ENCODE peak calls at places on chromosomes 7 and 10, in eight cellular contexts. One of them, this sample, is unnamed. For H3K9me3, the result is how much of the 10 kb centered on the place peaks cover.

GRCh38 chr10:91415816-91416215 is 5.7 kb downstream of the HECTD2 start:
- DNase-seq in stomach: no peak
- DNase-seq in transverse colon: no peak
- DNase-seq in HepG2: no peak
- DNase-seq in GM12878: no peak
- DNase-seq in ovary: no peak
- DNase-seq in A549: no peak
- DNase-seq in tibial nerve: no peak
- DNase-seq in this sample: no peak

GRCh38 chr10:5956146-5956914 is 21.0 kb downstream of the IL15RA start:
- DNase-seq in transverse colon: no peak
- DNase-seq in HepG2: no peak
- DNase-seq in ovary: no peak
- DNase-seq in GM12878: no peak
- DNase-seq in A549: no peak
- DNase-seq in stomach: no peak
- DNase-seq in tibial nerve: no peak
- DNase-seq in this sample: peak

GRCh38 chr7:77501165-77501515 is 36.0 kb upstream of the PTPN12 start:
- DNase-seq in HepG2: no peak
- DNase-seq in transverse colon: no peak
- DNase-seq in GM12878: no peak
- DNase-seq in A549: no peak
- DNase-seq in ovary: no peak
- DNase-seq in tibial nerve: no peak
- DNase-seq in stomach: no peak
- DNase-seq in this sample: no peak

GRCh38 chr7:53095731-53096501 is 60.5 kb downstream of the POM121L12 start:
- DNase-seq in tibial nerve: no peak
- DNase-seq in HepG2: no peak
- DNase-seq in stomach: no peak
- DNase-seq in GM12878: no peak
- DNase-seq in A549: no peak
- DNase-seq in ovary: no peak
- DNase-seq in transverse colon: no peak
- DNase-seq in this sample: no peak

GRCh38 chr7:114819629-114820362 is 102.1 kb upstream of the MDFIC start:
- DNase-seq in A549: peak
- DNase-seq in ovary: no peak
- DNase-seq in tibial nerve: no peak
- DNase-seq in transverse colon: no peak
- DNase-seq in stomach: no peak
- DNase-seq in HepG2: peak
- DNase-seq in GM12878: no peak
- DNase-seq in this sample: peak

GRCh38 chr10:60130130-60130579 is 223.8 kb upstream of the CCDC6 start:
- DNase-seq in A549: no peak
- DNase-seq in stomach: no peak
- DNase-seq in ovary: no peak
- DNase-seq in transverse colon: no peak
- DNase-seq in HepG2: no peak
- DNase-seq in tibial nerve: no peak
- DNase-seq in GM12878: no peak
- DNase-seq in this sample: no peak

GRCh38 chr10:107611101-107611500 is 446.6 kb upstream of the SORCS1 start:
- DNase-seq in A549: no peak
- DNase-seq in transverse colon: no peak
- DNase-seq in tibial nerve: no peak
- DNase-seq in HepG2: no peak
- DNase-seq in GM12878: no peak
- DNase-seq in ovary: no peak
- DNase-seq in stomach: no peak
- DNase-seq in this sample: no peak

GRCh38 chr7:38242814-38243213 is 30.6 kb downstream of the TARP start:
- DNase-seq in transverse colon: no peak
- DNase-seq in HepG2: no peak
- DNase-seq in stomach: no peak
- DNase-seq in GM12878: no peak
- DNase-seq in ovary: no peak
- DNase-seq in A549: no peak
- DNase-seq in tibial nerve: no peak
- DNase-seq in this sample: no peak

GRCh38 chr7:28470344-28470743 is 58.0 kb downstream of the CREB5 start:
- DNase-seq in tibial nerve: no peak
- DNase-seq in stomach: no peak
- DNase-seq in GM12878: no peak
- DNase-seq in ovary: no peak
- DNase-seq in HepG2: no peak
- DNase-seq in A549: no peak
- DNase-seq in transverse colon: no peak
- DNase-seq in this sample: no peak

GRCh38 chr7:7751243-7752092 is 33.1 kb upstream of the RPA3 start:
- DNase-seq in A549: no peak
- DNase-seq in GM12878: no peak
- DNase-seq in ovary: no peak
- DNase-seq in transverse colon: peak
- DNase-seq in tibial nerve: no peak
- DNase-seq in HepG2: peak
- DNase-seq in stomach: peak
- DNase-seq in this sample: no peak

GRCh38 chr10:53808677-53809076 is 992.4 kb downstream of the PCDH15 start:
- DNase-seq in HepG2: no peak
- DNase-seq in ovary: no peak
- DNase-seq in stomach: no peak
- DNase-seq in tibial nerve: no peak
- DNase-seq in transverse colon: no peak
- DNase-seq in GM12878: no peak
- DNase-seq in A549: no peak
- DNase-seq in this sample: no peak

GRCh38 chr7:93938293-93938692 is 16.8 kb downstream of the GNG11 start:
- DNase-seq in GM12878: no peak
- DNase-seq in A549: no peak
- DNase-seq in transverse colon: no peak
- DNase-seq in HepG2: no peak
- DNase-seq in ovary: no peak
- DNase-seq in tibial nerve: no peak
- DNase-seq in stomach: no peak
- DNase-seq in this sample: no peak

GRCh38 chr10:18886102-18886501 is 162.5 kb upstream of the MALRD1 start:
- DNase-seq in tibial nerve: no peak
- DNase-seq in transverse colon: no peak
- DNase-seq in ovary: no peak
- DNase-seq in stomach: no peak
- DNase-seq in GM12878: no peak
- DNase-seq in A549: no peak
- DNase-seq in HepG2: no peak
- DNase-seq in this sample: no peak

GRCh38 chr7:50595538-50596102 is 30.4 kb upstream of the DDC start:
- DNase-seq in stomach: no peak
- DNase-seq in A549: no peak
- DNase-seq in GM12878: no peak
- DNase-seq in tibial nerve: no peak
- DNase-seq in HepG2: peak
- DNase-seq in ovary: peak
- DNase-seq in transverse colon: no peak
- DNase-seq in this sample: no peak

GRCh38 chr7:139570119-139570518 is 46.6 kb downstream of the CLEC2L start:
- DNase-seq in tibial nerve: no peak
- DNase-seq in A549: no peak
- DNase-seq in stomach: no peak
- DNase-seq in HepG2: no peak
- DNase-seq in GM12878: no peak
- DNase-seq in transverse colon: no peak
- DNase-seq in ovary: no peak
- DNase-seq in this sample: no peak

GRCh38 chr7:28626629-28627262 is 214.4 kb downstream of the CREB5 start:
- DNase-seq in A549: peak
- DNase-seq in GM12878: no peak
- DNase-seq in stomach: no peak
- DNase-seq in HepG2: peak
- DNase-seq in ovary: no peak
- DNase-seq in transverse colon: no peak
- DNase-seq in tibial nerve: no peak
- DNase-seq in this sample: no peak

GRCh38 chr10:1230138-1230537 is 174.0 kb downstream of the WDR37 start:
- DNase-seq in ovary: no peak
- DNase-seq in GM12878: no peak
- DNase-seq in A549: no peak
- DNase-seq in transverse colon: no peak
- DNase-seq in HepG2: no peak
- DNase-seq in stomach: no peak
- DNase-seq in tibial nerve: no peak
- DNase-seq in this sample: no peak

GRCh38 chr7:81155654-81156373 is 237.0 kb upstream of the SEMA3C start:
- DNase-seq in A549: peak
- DNase-seq in transverse colon: no peak
- DNase-seq in stomach: no peak
- DNase-seq in ovary: no peak
- DNase-seq in HepG2: peak
- DNase-seq in tibial nerve: no peak
- DNase-seq in GM12878: no peak
- DNase-seq in this sample: no peak

DNA sequence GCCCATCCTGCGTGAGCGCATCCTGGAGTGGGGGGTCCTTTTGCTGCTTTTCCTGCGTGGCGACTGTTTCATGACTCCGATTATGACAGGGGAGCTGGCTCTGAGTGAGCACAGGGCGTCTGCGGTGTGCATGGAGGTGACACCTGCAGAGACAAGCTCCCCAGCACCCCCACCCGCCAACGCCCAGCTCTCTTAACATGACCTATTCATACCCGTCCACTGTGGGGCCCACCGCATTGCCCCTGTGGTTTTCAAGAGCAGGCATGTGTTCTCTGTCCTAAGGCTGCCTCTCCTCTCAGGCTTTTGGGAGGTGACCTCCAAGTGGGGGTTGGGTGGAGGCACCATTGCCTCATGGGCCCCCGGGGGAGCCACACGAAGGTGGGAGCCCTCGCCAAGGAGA is 500.7 kb downstream of the TCERG1L start:
- DNase-seq in tibial nerve: no peak
- DNase-seq in A549: no peak
- DNase-seq in GM12878: no peak
- DNase-seq in transverse colon: no peak
- DNase-seq in HepG2: no peak
- DNase-seq in stomach: no peak
- DNase-seq in ovary: no peak
- DNase-seq in this sample: no peak
- H3K9me3 ChIP-seq in tibial nerve: under half
- H3K9me3 ChIP-seq in A549: under half
- H3K9me3 ChIP-seq in GM12878: under half
- H3K9me3 ChIP-seq in transverse colon: under half
- H3K9me3 ChIP-seq in HepG2: under half
- H3K9me3 ChIP-seq in stomach: under half
- H3K9me3 ChIP-seq in ovary: under half
- H3K9me3 ChIP-seq in this sample: under half

DNA sequence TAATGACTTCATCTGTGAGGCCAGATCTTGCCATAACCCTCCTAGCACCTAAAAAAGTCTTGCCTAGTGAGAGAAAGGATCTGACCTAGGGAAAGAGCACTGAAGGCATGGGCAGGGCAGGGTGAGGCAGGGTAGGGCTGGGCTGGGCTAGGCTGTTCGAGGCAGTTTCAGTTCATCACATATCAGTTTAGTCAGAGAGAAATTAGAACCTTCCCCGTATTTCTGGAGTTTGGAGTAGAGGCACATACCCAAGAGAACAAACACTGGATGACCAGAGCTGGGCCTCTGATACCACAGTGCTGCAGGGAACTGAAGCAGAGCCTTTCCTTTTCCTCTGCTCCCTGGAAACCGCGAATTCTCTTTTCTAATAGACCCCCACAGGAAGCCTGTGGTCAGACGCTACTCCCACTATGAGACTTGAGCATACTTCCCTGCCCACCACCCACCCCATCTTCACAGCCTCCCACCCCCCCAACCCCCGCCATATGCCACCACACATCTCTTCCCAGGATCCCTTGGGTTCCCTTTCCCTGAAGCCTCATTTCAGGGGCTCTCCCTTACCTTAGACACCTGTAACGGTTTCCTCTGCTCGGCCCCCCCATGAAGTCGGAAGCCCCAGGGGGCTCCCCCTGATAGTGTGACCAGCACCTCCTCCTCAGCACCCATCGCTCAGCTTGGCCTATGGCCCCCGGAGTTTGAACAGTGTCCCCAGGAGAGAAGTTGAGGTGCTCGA is 406 bp downstream of the SYNPO2L start:
- DNase-seq in transverse colon: peak
- DNase-seq in tibial nerve: no peak
- DNase-seq in ovary: no peak
- DNase-seq in GM12878: no peak
- DNase-seq in A549: no peak
- DNase-seq in HepG2: no peak
- DNase-seq in stomach: no peak
- DNase-seq in this sample: no peak
- TF ChIP-seq POLR2A in transverse colon: no peak
- TF ChIP-seq POLR2A in tibial nerve: no peak
- TF ChIP-seq POLR2A in ovary: no peak
- TF ChIP-seq POLR2A in GM12878: no peak
- TF ChIP-seq POLR2A in A549: no peak
- TF ChIP-seq POLR2A in HepG2: no peak
- TF ChIP-seq POLR2A in stomach: no peak
- TF ChIP-seq POLR2A in this sample: no peak

GRCh38 chr10:88802430-88802829 is at the start of gene LIPM:
- DNase-seq in stomach: no peak
- DNase-seq in GM12878: no peak
- DNase-seq in ovary: no peak
- DNase-seq in tibial nerve: no peak
- DNase-seq in transverse colon: no peak
- DNase-seq in HepG2: no peak
- DNase-seq in A549: no peak
- DNase-seq in this sample: no peak
- TF ChIP-seq EP300 in stomach: no peak
- TF ChIP-seq EP300 in GM12878: no peak
- TF ChIP-seq EP300 in ovary: no peak
- TF ChIP-seq EP300 in tibial nerve: no peak
- TF ChIP-seq EP300 in transverse colon: no peak
- TF ChIP-seq EP300 in HepG2: no peak
- TF ChIP-seq EP300 in A549: no peak
- TF ChIP-seq EP300 in this sample: no peak

DNA sequence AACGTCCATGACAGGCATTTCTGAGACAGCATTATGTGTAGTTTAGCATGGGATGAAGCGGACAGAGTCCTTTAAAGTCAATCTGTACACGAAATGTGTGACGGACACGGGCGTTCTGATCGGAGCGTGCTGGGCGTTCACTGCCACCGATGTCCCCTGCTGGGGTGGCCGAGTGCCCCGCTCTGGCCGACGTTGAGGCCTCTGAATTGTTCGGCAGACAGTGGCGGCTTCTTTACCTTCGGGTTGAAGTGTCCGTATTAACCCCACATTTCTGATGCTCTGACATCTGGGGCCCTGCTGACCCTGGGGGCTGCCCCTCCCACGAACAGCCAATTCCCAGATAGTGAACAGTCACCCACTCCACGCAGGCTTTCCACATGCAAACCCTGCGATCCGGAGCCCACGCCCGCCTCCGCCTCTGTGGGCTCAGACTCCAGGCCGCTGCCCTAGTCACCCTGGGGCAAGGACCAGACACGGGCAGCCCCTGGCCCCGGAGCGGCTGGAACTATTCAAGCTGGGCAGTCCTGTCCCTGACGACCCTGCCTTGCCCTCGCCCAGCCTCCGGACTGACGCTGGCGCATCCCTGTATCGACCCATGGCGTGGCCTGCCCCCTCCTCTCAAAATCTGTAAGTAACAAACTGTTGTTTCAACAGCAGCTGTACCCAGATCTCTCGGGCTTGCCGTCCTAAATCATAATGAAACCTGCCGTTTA is 445.7 kb downstream of the PTPRN2 start:
- DNase-seq in stomach: no peak
- DNase-seq in HepG2: no peak
- DNase-seq in tibial nerve: no peak
- DNase-seq in GM12878: no peak
- DNase-seq in A549: no peak
- DNase-seq in ovary: no peak
- DNase-seq in transverse colon: no peak
- DNase-seq in this sample: no peak
- H3K9me3 ChIP-seq in stomach: under half
- H3K9me3 ChIP-seq in HepG2: under half
- H3K9me3 ChIP-seq in tibial nerve: under half
- H3K9me3 ChIP-seq in GM12878: under half
- H3K9me3 ChIP-seq in A549: under half
- H3K9me3 ChIP-seq in ovary: under half
- H3K9me3 ChIP-seq in transverse colon: under half
- H3K9me3 ChIP-seq in this sample: under half

This sample was measured in sigmoid colon.